ENCODE peak calls at places on chromosome 9, in eight cellular contexts. V is HCT116, D is GM23248, P is neural progenitor cell, S is MM.1S, R is GM23338, F is hepatocyte, B is SK-N-SH. Z is an unnamed sample.

GRCh38 chr9:126677188-126678084 is 63.7 kb downstream of the LMX1B start:
- DNase-seq in R (peak), F (no peak), P (peak), B (no peak), D (no peak), V (no peak), S (no peak), Z (no peak)

GRCh38 chr9:93098236-93098946 is 2.4 kb downstream of the CARD19 start:
- DNase-seq in P (no peak), F (peak), D (peak), V (peak), B (peak), S (no peak), R (no peak), Z (no peak)

GRCh38 chr9:81861644-81862043 is 66.6 kb upstream of the SPATA31D4 start:
- DNase-seq in R (no peak), B (no peak), P (no peak), V (no peak), F (no peak), D (peak), S (no peak), Z (no peak)

GRCh38 chr9:97396256-97396655 is 15.6 kb upstream of the TDRD7 start:
- DNase-seq in P (no peak), S (no peak), F (no peak), V (no peak), D (no peak), B (no peak), R (no peak), Z (no peak)

GRCh38 chr9:121472361-121472910 is 27.2 kb downstream of the GGTA1 start:
- DNase-seq in S (no peak), P (no peak), R (peak), D (no peak), B (no peak), F (no peak), V (no peak), Z (no peak)

GRCh38 chr9:109256381-109256780 is 64.5 kb downstream of the EPB41L4B start:
- DNase-seq in D (peak), B (no peak), S (no peak), V (no peak), F (no peak), R (no peak), P (no peak), Z (no peak)

GRCh38 chr9:3498691-3499090 is 27.1 kb downstream of the RFX3 start:
- DNase-seq in S (no peak), P (peak), F (no peak), B (peak), R (no peak), D (no peak), V (no peak), Z (no peak)

GRCh38 chr9:111548623-111549022 is 23.6 kb downstream of the ZNF483 start:
- DNase-seq in F (no peak), S (no peak), R (no peak), D (no peak), B (no peak), P (no peak), V (no peak), Z (no peak)

GRCh38 chr9:16719921-16720320 is 150.5 kb downstream of the BNC2 start:
- DNase-seq in S (no peak), D (no peak), V (no peak), F (no peak), P (no peak), R (no peak), B (no peak), Z (no peak)

GRCh38 chr9:96150324-96151023 is 151.5 kb downstream of the HSD17B3 start:
- DNase-seq in D (no peak), F (no peak), P (no peak), S (peak), R (no peak), B (no peak), V (no peak), Z (no peak)

GRCh38 chr9:120876842-120877240 is at the start of gene PHF19:
- DNase-seq in F (no peak), R (peak), D (peak), S (peak), V (no peak), B (no peak), P (peak), Z (no peak)

GRCh38 chr9:14313951-14314423 is at the start of gene NFIB:
- DNase-seq in F (peak), R (peak), S (peak), D (peak), P (peak), B (peak), V (no peak), Z (peak)

GRCh38 chr9:13033959-13034695 is 245.4 kb downstream of the MPDZ start:
- DNase-seq in R (peak), P (peak), F (peak), S (peak), V (peak), B (peak), D (peak), Z (peak)
- H3K4me2 ChIP-seq in R (no peak), P (peak), F (peak), S (peak), V (peak), B (peak), D (peak), Z (no peak)

GRCh38 chr9:134619456-134619982 is 22.1 kb upstream of the COL5A1 start:
- DNase-seq in V (no peak), P (no peak), D (no peak), S (no peak), F (no peak), R (no peak), B (no peak), Z (no peak)

GRCh38 chr9:134617246-134617645 is 24.4 kb upstream of the COL5A1 start:
- DNase-seq in P (no peak), F (no peak), V (no peak), B (no peak), S (no peak), D (no peak), R (no peak), Z (no peak)

GRCh38 chr9:134618823-134619454 is 22.7 kb upstream of the COL5A1 start:
- DNase-seq in R (no peak), B (no peak), P (no peak), D (no peak), F (no peak), S (no peak), V (no peak), Z (no peak)

GRCh38 chr9:134617836-134618162 is 23.8 kb upstream of the COL5A1 start:
- DNase-seq in F (no peak), V (no peak), D (no peak), S (no peak), R (no peak), B (no peak), P (no peak), Z (no peak)

GRCh38 chr9:134618163-134618822 is 23.3 kb upstream of the COL5A1 start:
- DNase-seq in F (no peak), S (no peak), D (peak), V (no peak), P (no peak), B (no peak), R (no peak), Z (no peak)
- TF ChIP-seq EZH2phosphoT487 in F (no peak), S (no peak), D (no peak), V (no peak), P (no peak), B (no peak), R (no peak), Z (no peak)

DNA sequence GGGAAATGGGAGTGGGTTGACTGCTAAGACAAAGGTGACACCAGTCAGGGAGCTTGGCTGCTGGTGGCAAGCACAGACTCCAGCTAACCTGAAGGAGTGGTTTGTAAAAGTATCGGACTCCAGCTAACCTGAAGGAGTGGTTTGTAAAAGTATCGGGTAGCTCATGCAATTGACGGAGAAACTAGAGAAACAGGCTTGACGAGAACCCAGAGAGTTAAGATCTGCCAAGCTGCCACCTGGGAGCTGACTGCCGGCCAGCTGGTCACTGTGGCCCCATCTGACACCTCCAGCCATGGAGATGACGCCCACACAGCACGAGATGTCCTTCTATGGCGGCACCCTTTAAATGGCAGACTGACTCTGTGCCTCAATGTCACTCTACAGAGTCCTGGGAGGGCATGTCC is 28.3 kb upstream of the CRB2 start:
- DNase-seq in P (no peak), B (no peak), R (peak), D (no peak), V (no peak), F (peak), S (no peak), Z (no peak)
- H2AFZ ChIP-seq in P (no peak), B (no peak), R (peak), D (no peak), V (no peak), F (no peak), S (no peak), Z (no peak)

GRCh38 chr9:32589083-32589713 is 16.2 kb upstream of the NDUFB6 start:
- DNase-seq in F (peak), S (peak), P (peak), B (peak), D (peak), R (peak), V (peak), Z (peak)
- H3K4me2 ChIP-seq in F (no peak), S (no peak), P (no peak), B (no peak), D (no peak), R (no peak), V (no peak), Z (no peak)

DNA sequence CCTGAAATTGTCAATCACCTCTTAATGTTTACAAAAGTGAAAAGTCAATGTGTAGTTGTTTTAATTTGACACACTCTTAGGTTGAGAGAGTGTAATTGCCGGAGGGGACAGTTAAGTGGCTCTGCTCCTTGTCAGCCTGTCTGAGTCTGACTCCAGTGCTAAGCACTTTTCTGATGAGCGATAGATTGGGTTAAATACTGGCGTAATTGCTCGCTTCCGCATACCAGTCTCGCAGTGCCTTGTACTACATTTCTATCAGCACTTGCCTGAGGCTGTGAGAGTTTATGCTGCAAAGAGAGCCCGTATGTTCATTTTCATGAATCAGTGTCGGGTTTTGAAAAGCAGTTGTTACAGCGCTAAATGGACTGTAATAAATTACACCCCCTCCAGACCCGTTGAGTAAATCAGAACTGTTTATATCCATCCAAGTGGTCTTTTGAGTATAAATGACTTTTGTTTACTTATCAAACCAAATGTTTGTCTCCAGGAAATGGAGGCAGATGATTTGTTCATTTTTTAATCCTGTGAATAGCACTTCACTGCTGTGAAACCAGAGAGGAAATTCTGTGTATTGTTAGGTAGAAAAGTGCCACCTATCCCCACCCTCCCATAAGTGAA is 41.0 kb upstream of the DMRT3 start:
- DNase-seq in R (no peak), V (no peak), B (peak), F (peak), P (no peak), D (peak), S (no peak), Z (no peak)
- TF ChIP-seq EZH2phosphoT487 in R (no peak), V (no peak), B (no peak), F (no peak), P (no peak), D (no peak), S (no peak), Z (no peak)

GRCh38 chr9:137027369-137028012 is 546 bp downstream of the ABCA2 start:
- DNase-seq in S (no peak), R (peak), V (no peak), F (peak), D (peak), P (peak), B (peak), Z (no peak)
- H2AFZ ChIP-seq in S (no peak), R (no peak), V (no peak), F (no peak), D (peak), P (no peak), B (peak), Z (no peak)

GRCh38 chr9:105963700-105964099 is 269.4 kb downstream of the TMEM38B start:
- DNase-seq in F (no peak), B (no peak), R (no peak), D (no peak), V (no peak), S (no peak), P (no peak), Z (no peak)

GRCh38 chr9:105968811-105969466 is 274.6 kb downstream of the TMEM38B start:
- DNase-seq in R (no peak), P (no peak), S (no peak), F (no peak), D (no peak), B (no peak), V (no peak), Z (no peak)

GRCh38 chr9:105959491-105959890 is 265.1 kb downstream of the TMEM38B start:
- DNase-seq in D (no peak), B (no peak), R (no peak), P (no peak), V (no peak), S (no peak), F (peak), Z (no peak)

GRCh38 chr9:105967798-105968197 is 273.5 kb downstream of the TMEM38B start:
- DNase-seq in S (no peak), B (no peak), P (no peak), V (no peak), R (no peak), F (no peak), D (no peak), Z (peak)

DNA sequence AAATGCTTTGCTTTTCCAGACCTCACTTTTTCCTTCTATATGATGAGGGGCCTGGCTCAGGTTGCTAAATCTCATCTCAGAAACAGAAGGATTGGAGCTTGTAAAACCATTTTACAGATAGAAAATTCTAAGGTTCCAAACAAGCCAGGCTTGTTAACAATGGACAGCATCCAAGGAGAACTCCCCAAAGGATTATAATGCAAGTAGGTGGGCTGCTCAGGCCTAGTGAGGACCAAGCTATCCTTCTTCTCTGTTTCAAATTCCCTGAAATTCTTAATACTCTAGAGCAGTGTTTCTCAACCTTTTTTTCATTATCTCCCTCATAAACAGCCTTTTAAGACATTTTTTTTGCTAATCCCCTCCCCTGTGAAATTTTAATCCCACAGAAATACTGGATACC is 269.8 kb downstream of the TMEM38B start:
- DNase-seq in F (no peak), B (no peak), P (no peak), R (no peak), V (no peak), S (no peak), D (no peak), Z (no peak)
- H3K4me2 ChIP-seq in F (no peak), B (no peak), P (no peak), R (no peak), V (no peak), S (no peak), D (no peak), Z (no peak)

DNA sequence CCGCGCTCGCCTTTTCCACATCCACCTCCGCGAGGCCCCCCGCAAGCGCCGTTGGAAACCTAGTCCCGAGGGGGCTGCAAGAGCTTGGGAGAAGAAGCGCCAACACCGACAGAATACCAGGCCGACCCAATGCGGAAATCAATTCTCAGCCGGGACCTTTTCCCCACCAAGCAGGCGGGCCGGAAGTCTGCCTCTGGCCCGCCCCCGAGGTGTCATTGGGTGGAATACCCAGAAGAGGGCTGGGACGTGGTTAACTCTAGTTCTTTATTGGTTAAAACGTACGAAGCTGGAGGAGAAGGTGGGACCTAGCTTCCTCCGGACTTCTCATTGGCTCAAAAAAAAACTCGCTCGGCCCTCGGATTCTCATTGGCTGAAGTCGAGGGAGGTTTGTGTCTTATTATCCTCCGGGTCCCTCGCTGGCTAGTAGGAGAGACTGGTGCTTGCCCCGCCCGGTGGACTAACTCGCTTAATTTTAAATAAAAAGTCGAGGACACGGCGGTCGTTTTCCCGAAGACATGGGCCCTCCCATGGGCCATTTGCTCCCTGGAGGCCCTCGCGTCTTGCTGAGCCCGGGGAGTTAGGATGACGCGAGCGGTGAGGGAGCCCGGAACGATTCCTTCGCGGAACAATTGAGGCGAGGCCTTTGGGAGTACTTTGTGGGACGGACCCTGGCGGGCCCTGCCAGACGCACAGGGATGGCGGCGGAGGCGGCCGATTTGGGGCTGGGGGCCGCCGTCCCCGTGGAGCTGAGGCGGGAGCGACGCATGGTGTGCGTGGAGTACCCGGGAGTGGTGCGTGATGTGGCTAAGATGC is at the start of gene GTF3C5:
- DNase-seq in P (peak), V (peak), D (peak), S (peak), B (peak), F (peak), R (peak), Z (peak)
- TF ChIP-seq EZH2phosphoT487 in P (no peak), V (no peak), D (no peak), S (no peak), B (no peak), F (no peak), R (no peak), Z (no peak)

GRCh38 chr9:86741311-86742215 is 205.7 kb downstream of the GAS1 start:
- DNase-seq in R (no peak), S (no peak), B (no peak), F (peak), D (peak), P (no peak), V (peak), Z (no peak)
- H2AFZ ChIP-seq in R (peak), S (no peak), B (peak), F (no peak), D (no peak), P (peak), V (no peak), Z (no peak)

GRCh38 chr9:8766096-8766495 is 966.5 kb upstream of the DMAC1 start:
- DNase-seq in F (no peak), S (no peak), B (no peak), V (no peak), R (no peak), D (no peak), P (no peak), Z (no peak)
- H3K4me2 ChIP-seq in F (no peak), S (no peak), B (no peak), V (no peak), R (no peak), D (no peak), P (no peak), Z (no peak)

Z was measured in OCI-LY7.